ENCODE peak calls at places on chromosomes 3 and 15, in ten cellular contexts. One of them, this sample, is unnamed.

GRCh38 chr3:19104459-19104858 is 43.9 kb upstream of the KCNH8 start:
- DNase-seq in amniotic stem cell: no peak
- DNase-seq in GM04504: no peak
- DNase-seq in astrocyte: no peak
- DNase-seq in pancreas: no peak
- DNase-seq in posterior cingulate gyrus: no peak
- DNase-seq in adrenal gland: no peak
- DNase-seq in T-helper 2 cell: no peak
- DNase-seq in bronchial epithelial cell: no peak
- DNase-seq in NCI-H2081 treated with DMSO at 0.1 percent for 48 hours: no peak
- DNase-seq in this sample: no peak

GRCh38 chr15:66039117-66039860 is 170.0 kb downstream of the RAB11A start:
- DNase-seq in amniotic stem cell: no peak
- DNase-seq in GM04504: no peak
- DNase-seq in astrocyte: no peak
- DNase-seq in pancreas: no peak
- DNase-seq in posterior cingulate gyrus: no peak
- DNase-seq in adrenal gland: no peak
- DNase-seq in T-helper 2 cell: no peak
- DNase-seq in bronchial epithelial cell: peak; percentile 33
- DNase-seq in NCI-H2081 treated with DMSO at 0.1 percent for 48 hours: no peak
- DNase-seq in this sample: peak; percentile 14

GRCh38 chr3:76199382-76199781 is 414.0 kb upstream of the ZNF717 start:
- DNase-seq in amniotic stem cell: no peak
- DNase-seq in GM04504: no peak
- DNase-seq in astrocyte: peak; percentile 1
- DNase-seq in pancreas: no peak
- DNase-seq in posterior cingulate gyrus: no peak
- DNase-seq in adrenal gland: no peak
- DNase-seq in T-helper 2 cell: no peak
- DNase-seq in bronchial epithelial cell: no peak
- DNase-seq in NCI-H2081 treated with DMSO at 0.1 percent for 48 hours: no peak
- DNase-seq in this sample: peak; percentile 87

GRCh38 chr15:48425051-48425450 is 93.8 kb downstream of the DUT start:
- DNase-seq in amniotic stem cell: no peak
- DNase-seq in GM04504: no peak
- DNase-seq in astrocyte: no peak
- DNase-seq in pancreas: no peak
- DNase-seq in posterior cingulate gyrus: no peak
- DNase-seq in adrenal gland: no peak
- DNase-seq in T-helper 2 cell: no peak
- DNase-seq in bronchial epithelial cell: no peak
- DNase-seq in NCI-H2081 treated with DMSO at 0.1 percent for 48 hours: no peak
- DNase-seq in this sample: peak; percentile 27

GRCh38 chr3:172987268-172987667 is 153.8 kb downstream of the SPATA16 start:
- DNase-seq in amniotic stem cell: no peak
- DNase-seq in GM04504: no peak
- DNase-seq in astrocyte: no peak
- DNase-seq in pancreas: no peak
- DNase-seq in posterior cingulate gyrus: no peak
- DNase-seq in adrenal gland: no peak
- DNase-seq in T-helper 2 cell: no peak
- DNase-seq in bronchial epithelial cell: peak; percentile 12
- DNase-seq in NCI-H2081 treated with DMSO at 0.1 percent for 48 hours: no peak
- DNase-seq in this sample: peak; percentile 2

GRCh38 chr3:59267021-59267420 is 217.2 kb upstream of the CFAP20DC start:
- DNase-seq in amniotic stem cell: no peak
- DNase-seq in GM04504: no peak
- DNase-seq in astrocyte: peak; percentile 38
- DNase-seq in pancreas: no peak
- DNase-seq in posterior cingulate gyrus: no peak
- DNase-seq in adrenal gland: no peak
- DNase-seq in T-helper 2 cell: no peak
- DNase-seq in bronchial epithelial cell: no peak
- DNase-seq in NCI-H2081 treated with DMSO at 0.1 percent for 48 hours: no peak
- DNase-seq in this sample: no peak

GRCh38 chr15:77504310-77504709 is 83.6 kb downstream of the HMG20A start:
- DNase-seq in amniotic stem cell: no peak
- DNase-seq in GM04504: no peak
- DNase-seq in astrocyte: no peak
- DNase-seq in pancreas: no peak
- DNase-seq in posterior cingulate gyrus: peak; percentile 44
- DNase-seq in adrenal gland: no peak
- DNase-seq in T-helper 2 cell: no peak
- DNase-seq in bronchial epithelial cell: no peak
- DNase-seq in NCI-H2081 treated with DMSO at 0.1 percent for 48 hours: peak; percentile 46
- DNase-seq in this sample: peak; percentile 65

GRCh38 chr3:30700702-30701321 is 94.4 kb downstream of the TGFBR2 start:
- DNase-seq in amniotic stem cell: no peak
- DNase-seq in GM04504: no peak
- DNase-seq in astrocyte: no peak
- DNase-seq in pancreas: no peak
- DNase-seq in posterior cingulate gyrus: no peak
- DNase-seq in adrenal gland: no peak
- DNase-seq in T-helper 2 cell: no peak
- DNase-seq in bronchial epithelial cell: peak; percentile 42
- DNase-seq in NCI-H2081 treated with DMSO at 0.1 percent for 48 hours: no peak
- DNase-seq in this sample: no peak